ENCODE peak calls at places on chromosomes 11 and 22, in five cellular contexts. N is CD4-positive, alpha-beta memory T cell; Y is pons; X is stimulated activated CD4-positive, alpha-beta T cell treated with anti-CD3 and anti-CD28 coated beads, Interleukin-12 subunit alpha, Interleukin-12 subunit beta, amount 100 ng/mL, for 48 hours; P is astrocyte. E is an unnamed sample.

GRCh38 chr11:2798951-2799761 is 86.4 kb downstream of the CDKN1C start:
- DNase-seq in Y (no peak), X (no peak), N (no peak), P (peak; percentile 23), E (no peak)

GRCh38 chr11:23509023-23509422 is 648.7 kb upstream of the CCDC179 start:
- DNase-seq in P (peak; percentile 90), X (no peak), N (no peak), Y (no peak), E (no peak)

GRCh38 chr11:102120006-102120405 is 9.8 kb downstream of the YAP1 start:
- DNase-seq in Y (no peak), P (no peak), N (no peak), X (no peak), E (no peak)

GRCh38 chr22:42172385-42173172 is 42.0 kb upstream of the CYP2D6 start:
- DNase-seq in Y (no peak), X (no peak), P (peak; percentile 32), N (no peak), E (no peak)

GRCh38 chr11:8671651-8672062 is 10.8 kb downstream of the TRIM66 start:
- DNase-seq in N (no peak), P (peak; percentile 85), Y (no peak), X (no peak), E (no peak)

GRCh38 chr11:87180743-87181142 is 143.0 kb downstream of the TMEM135 start:
- DNase-seq in N (no peak), X (no peak), P (peak; percentile 73), Y (no peak), E (no peak)

GRCh38 chr11:1458340-1459218 is 28.0 kb downstream of the MOB2 start:
- DNase-seq in P (no peak), N (no peak), Y (peak; percentile 10), X (no peak), E (no peak)

GRCh38 chr11:83140691-83141455 is 16.1 kb upstream of the PCF11 start:
- DNase-seq in P (no peak), N (no peak), X (no peak), Y (no peak), E (no peak)

GRCh38 chr11:128767518-128767917 is 73.6 kb downstream of the FLI1 start:
- DNase-seq in Y (no peak), X (no peak), P (peak; percentile 69), N (no peak), E (no peak)

GRCh38 chr11:73376803-73377629 is 817 bp downstream of the RELT start:
- DNase-seq in Y (peak; percentile 58), X (peak; percentile 38), P (peak; percentile 74), N (peak; percentile 70), E (peak; percentile 57)

GRCh38 chr11:2741377-2742131 is 41.8 kb upstream of the KCNQ1OT1 start:
- DNase-seq in N (no peak), X (no peak), Y (no peak), P (peak; percentile 62), E (no peak)

GRCh38 chr22:47193606-47194316 is 431.3 kb downstream of the TBC1D22A start:
- DNase-seq in Y (no peak), N (no peak), X (no peak), P (no peak), E (no peak)

GRCh38 chr11:27331984-27332383 is 31.0 kb downstream of the CCDC34 start:
- DNase-seq in N (no peak), Y (no peak), P (peak; percentile 79), X (no peak), E (no peak)

GRCh38 chr22:49965291-49966040 is 4.9 kb downstream of the PIM3 start:
- DNase-seq in P (no peak), N (no peak), Y (no peak), X (no peak), E (no peak)

GRCh38 chr11:132114185-132114584 is 743.8 kb downstream of the NTM start:
- DNase-seq in P (no peak), Y (peak; percentile 73), X (no peak), N (no peak), E (no peak)

GRCh38 chr22:50447576-50448551 is 27.0 kb downstream of the SBF1 start:
- DNase-seq in P (no peak), Y (no peak), N (no peak), X (no peak), E (no peak)

GRCh38 chr22:22720201-22720723 is 75.8 kb downstream of the GGTLC2 start:
- DNase-seq in Y (peak; percentile 71), N (peak; percentile 25), X (peak; percentile 35), P (no peak), E (peak; percentile 47)